ENCODE peak calls at places on chromosome 18, in eight cellular contexts. H, J, N, R, K, O, D and G are unnamed samples.

GRCh38 chr18:10481831-10482230 is 27.4 kb downstream of the APCDD1 start:
- DNase-seq in O (no peak), N (no peak), J (no peak), K (no peak), R (no peak), D (no peak), H (peak; percentile 47), G (no peak)

GRCh38 chr18:3040183-3040582 is 27.2 kb upstream of the LPIN2 start:
- DNase-seq in H (no peak), K (no peak), J (no peak), D (no peak), N (no peak), R (no peak), O (no peak), G (no peak)

GRCh38 chr18:500230-500555 is 308 bp downstream of the COLEC12 start:
- DNase-seq in H (peak; percentile 66), O (no peak), R (no peak), K (no peak), J (no peak), D (no peak), N (peak; percentile 11), G (no peak)

GRCh38 chr18:42274488-42275137 is 319.6 kb downstream of the PIK3C3 start:
- DNase-seq in D (no peak), R (no peak), J (peak; percentile 55), N (peak; percentile 14), K (no peak), H (peak; percentile 55), O (no peak), G (no peak)

GRCh38 chr18:74836296-74837139 is 238.8 kb downstream of the ZNF407 start:
- DNase-seq in O (peak; percentile 33), D (no peak), R (no peak), K (no peak), N (peak; percentile 18), J (peak; percentile 3), H (peak; percentile 25), G (no peak)

GRCh38 chr18:55275042-55275897 is 312.7 kb downstream of the TCF4 start:
- DNase-seq in H (peak; percentile 58), N (peak; percentile 31), J (peak; percentile 89), R (no peak), K (no peak), O (no peak), D (no peak), G (no peak)

GRCh38 chr18:76923485-76924085 is 101.2 kb downstream of the ZNF236 start:
- DNase-seq in K (no peak), O (no peak), H (peak; percentile 79), N (peak; percentile 8), J (peak; percentile 3), D (no peak), R (no peak), G (no peak)

GRCh38 chr18:44791520-44791919 is 110.8 kb downstream of the SETBP1 start:
- DNase-seq in O (peak; percentile 51), D (no peak), N (no peak), J (no peak), R (no peak), K (no peak), H (no peak), G (no peak)

GRCh38 chr18:62721837-62722795 is 6.8 kb downstream of the PHLPP1 start:
- DNase-seq in J (no peak), D (no peak), N (no peak), O (no peak), H (no peak), R (no peak), K (no peak), G (no peak)

GRCh38 chr18:75238786-75239185 is 28.2 kb downstream of the TSHZ1 start:
- DNase-seq in O (no peak), J (no peak), K (no peak), N (no peak), D (no peak), H (no peak), R (no peak), G (no peak)

GRCh38 chr18:78740876-78741275 is 238.7 kb upstream of the SALL3 start:
- DNase-seq in H (no peak), J (no peak), D (peak; percentile 63), K (no peak), N (no peak), O (no peak), R (no peak), G (no peak)

GRCh38 chr18:3233433-3234168 is 13.8 kb upstream of the MYOM1 start:
- DNase-seq in N (no peak), R (no peak), J (no peak), O (no peak), H (no peak), D (no peak), K (no peak), G (no peak)

GRCh38 chr18:2855560-2856350 is 8.9 kb downstream of the EMILIN2 start:
- DNase-seq in J (no peak), R (no peak), D (peak; percentile 81), O (no peak), H (no peak), K (no peak), N (peak; percentile 55), G (no peak)

GRCh38 chr18:65523461-65523860 is 227.4 kb upstream of the CDH7 start:
- DNase-seq in D (no peak), J (no peak), K (no peak), N (no peak), R (no peak), H (peak; percentile 68), O (no peak), G (no peak)

GRCh38 chr18:75782826-75783225 is 355.3 kb upstream of the SMIM21 start:
- DNase-seq in H (no peak), J (no peak), O (no peak), R (no peak), K (no peak), D (no peak), N (no peak), G (peak; percentile 59)

GRCh38 chr18:29661924-29662323 is 1380.6 kb downstream of the DSC3 start:
- DNase-seq in R (no peak), D (no peak), O (no peak), J (no peak), K (no peak), N (no peak), H (no peak), G (no peak)

GRCh38 chr18:49160075-49160930 is 209.5 kb upstream of the SMAD7 start:
- DNase-seq in D (no peak), O (no peak), H (no peak), R (no peak), N (no peak), K (no peak), J (no peak), G (no peak)

GRCh38 chr18:29328932-29329331 is 1152.0 kb upstream of the CDH2 start:
- DNase-seq in J (no peak), H (no peak), O (no peak), N (no peak), R (no peak), K (no peak), D (no peak), G (no peak)

GRCh38 chr18:44178476-44178875 is 502.2 kb upstream of the SETBP1 start:
- DNase-seq in H (no peak), O (no peak), N (no peak), R (no peak), J (no peak), K (no peak), D (no peak), G (no peak)

GRCh38 chr18:7201096-7201495 is 29.8 kb upstream of the LRRC30 start:
- DNase-seq in D (no peak), N (no peak), O (no peak), J (no peak), H (no peak), R (no peak), K (no peak), G (no peak)

GRCh38 chr18:8828798-8829197 is 123.4 kb downstream of the MTCL1 start:
- DNase-seq in H (no peak), K (no peak), J (no peak), D (no peak), R (no peak), N (no peak), O (no peak), G (no peak)

GRCh38 chr18:45274026-45274425 is 341.2 kb upstream of the SLC14A2 start:
- DNase-seq in J (no peak), K (no peak), D (no peak), N (no peak), O (no peak), R (no peak), H (no peak), G (no peak)

GRCh38 chr18:79912409-79912991 is 39.0 kb downstream of the SLC66A2 start:
- DNase-seq in N (no peak), J (peak; percentile 33), H (no peak), R (peak; percentile 64), K (no peak), D (peak; percentile 84), O (no peak), G (no peak)

GRCh38 chr18:41906528-41907256 is 48.3 kb upstream of the PIK3C3 start:
- DNase-seq in K (no peak), R (no peak), N (peak; percentile 35), O (no peak), D (no peak), J (peak; percentile 67), H (peak; percentile 67), G (no peak)

GRCh38 chr18:37335337-37335736 is 230.3 kb downstream of the CELF4 start:
- DNase-seq in K (no peak), O (no peak), N (no peak), H (no peak), R (no peak), J (peak; percentile 14), D (no peak), G (peak; percentile 81)
- TF ChIP-seq CTCF in K (peak; percentile 44), O (no peak), N (no peak), H (peak; percentile 66), R (peak; percentile 51), J (peak; percentile 40), D (no peak), G (peak; percentile 30)

GRCh38 chr18:24600076-24600654 is 139.7 kb downstream of the HRH4 start:
- DNase-seq in R (no peak), K (no peak), N (peak; percentile 45), H (peak; percentile 84), O (peak; percentile 17), D (no peak), J (peak; percentile 61), G (no peak)
- TF ChIP-seq CTCF in R (peak; percentile 85), K (peak; percentile 84), N (peak; percentile 55), H (peak; percentile 67), O (peak; percentile 61), D (no peak), J (peak; percentile 69), G (peak; percentile 67)

GRCh38 chr18:5542393-5543035 is 1.3 kb downstream of the EPB41L3 start:
- DNase-seq in O (peak; percentile 28), H (peak; percentile 50), J (peak; percentile 27), R (no peak), D (no peak), K (peak; percentile 30), N (no peak), G (no peak)

GRCh38 chr18:5543854-5544389 is at the start of gene EPB41L3:
- DNase-seq in R (peak; percentile 71), N (no peak), K (peak; percentile 39), O (peak; percentile 37), H (peak; percentile 54), J (peak; percentile 28), D (peak; percentile 91), G (peak; percentile 38)

GRCh38 chr18:5543036-5543671 is 643 bp downstream of the EPB41L3 start:
- DNase-seq in R (peak; percentile 74), D (no peak), O (no peak), H (peak; percentile 74), J (no peak), N (no peak), K (peak; percentile 43), G (peak; percentile 44)

GRCh38 chr18:5546660-5547059 is 2.9 kb upstream of the EPB41L3 start:
- DNase-seq in R (no peak), H (peak; percentile 80), D (no peak), K (no peak), J (peak; percentile 58), O (no peak), N (no peak), G (no peak)
- TF ChIP-seq CTCF in R (peak; percentile 71), H (peak; percentile 73), D (no peak), K (peak; percentile 47), J (peak; percentile 82), O (no peak), N (no peak), G (peak; percentile 55)

GRCh38 chr18:61348230-61348629 is 15.0 kb downstream of the CDH20 start:
- DNase-seq in J (no peak), D (no peak), K (no peak), R (no peak), H (no peak), O (no peak), N (no peak), G (no peak)
- TF ChIP-seq CTCF in J (no peak), D (no peak), K (no peak), R (no peak), H (no peak), O (no peak), N (no peak), G (no peak)